ENCODE peak calls at places on chromosome 21, in five cellular contexts. O is stimulated activated CD4-positive, alpha-beta T cell treated with anti-CD3 and anti-CD28 coated beads, Interleukin-1b, Interleukin-23, amount 100 ng/mL, for 1 hour; X is substantia nigra; F is HEK293T; H is T-helper 9 cell. L is an unnamed sample.

GRCh38 chr21:26453258-26453657 is 119.8 kb downstream of the CYYR1 start:
- DNase-seq in O (no peak), X (no peak), F (no peak), H (no peak), L (no peak)

GRCh38 chr21:45076245-45076661 is 1.9 kb downstream of the ADARB1 start:
- DNase-seq in O (no peak), X (no peak), F (no peak), H (no peak), L (no peak)

GRCh38 chr21:32103361-32103760 is 175.5 kb downstream of the MIS18A start:
- DNase-seq in O (no peak), X (no peak), F (no peak), H (no peak), L (no peak)

GRCh38 chr21:46212721-46213484 is 15.7 kb downstream of the LSS start:
- DNase-seq in O (no peak), X (no peak), F (no peak), H (no peak), L (no peak)

GRCh38 chr21:39073063-39073462 is 110.2 kb downstream of the PSMG1 start:
- DNase-seq in O (no peak), X (no peak), F (no peak), H (no peak), L (no peak)

GRCh38 chr21:14957836-14958235 is 107.0 kb downstream of the NRIP1 start:
- DNase-seq in O (no peak), X (no peak), F (no peak), H (no peak), L (no peak)

GRCh38 chr21:42607525-42608102 is 45.8 kb upstream of the PDE9A start:
- DNase-seq in O (no peak), X (no peak), F (no peak), H (no peak), L (no peak)

GRCh38 chr21:31731112-31731801 is 661 bp downstream of the SCAF4 start:
- DNase-seq in O (peak), X (peak), F (peak), H (peak), L (peak)

GRCh38 chr21:42568377-42568776 is 54.7 kb downstream of the SLC37A1 start:
- DNase-seq in O (no peak), X (no peak), F (no peak), H (no peak), L (no peak)

GRCh38 chr21:33121715-33122475 is 52.0 kb downstream of the OLIG1 start:
- DNase-seq in O (no peak), X (no peak), F (peak), H (no peak), L (no peak)

GRCh38 chr21:21137986-21138385 is 139.8 kb downstream of the NCAM2 start:
- DNase-seq in O (no peak), X (no peak), F (no peak), H (no peak), L (no peak)

GRCh38 chr21:44436111-44436611 is 19.1 kb upstream of the LRRC3 start:
- DNase-seq in O (no peak), X (no peak), F (no peak), H (no peak), L (no peak)

GRCh38 chr21:42108554-42108885 is 37.4 kb downstream of the UMODL1 start:
- DNase-seq in O (no peak), X (no peak), F (no peak), H (no peak), L (no peak)

GRCh38 chr21:39051561-39051949 is 131.7 kb downstream of the PSMG1 start:
- DNase-seq in O (no peak), X (no peak), F (no peak), H (no peak), L (no peak)

GRCh38 chr21:34306246-34306645 is 57.6 kb upstream of the KCNE2 start:
- DNase-seq in O (no peak), X (no peak), F (no peak), H (no peak), L (no peak)

GRCh38 chr21:38478782-38479181 is 19.5 kb downstream of the ERG start:
- DNase-seq in O (no peak), X (no peak), F (no peak), H (no peak), L (no peak)

GRCh38 chr21:32302560-32302959 is 3.9 kb downstream of the MRAP start:
- DNase-seq in O (no peak), X (no peak), F (no peak), H (no peak), L (no peak)

GRCh38 chr21:45228171-45228641 is 59.5 kb downstream of the POFUT2 start:
- DNase-seq in O (no peak), X (no peak), F (no peak), H (peak), L (peak)

GRCh38 chr21:41601573-41602371 is 93.8 kb upstream of the TMPRSS2 start:
- DNase-seq in O (no peak), X (no peak), F (no peak), H (no peak), L (no peak)

GRCh38 chr21:15023782-15024181 is 41.0 kb downstream of the NRIP1 start:
- DNase-seq in O (no peak), X (no peak), F (no peak), H (no peak), L (no peak)

GRCh38 chr21:41283211-41283818 is 33.3 kb upstream of the FAM3B start:
- DNase-seq in O (no peak), X (no peak), F (peak), H (peak), L (no peak)

GRCh38 chr21:33642896-33643657 is 776 bp downstream of the ITSN1 start:
- DNase-seq in O (no peak), X (no peak), F (peak), H (peak), L (no peak)

GRCh38 chr21:37914211-37914900 is 1.9 kb downstream of the KCNJ6 start:
- DNase-seq in O (peak), X (no peak), F (peak), H (no peak), L (peak)

L was measured in T-helper 2 cell.